ENCODE peak calls at places on chromosomes 7 and 10, in five cellular contexts. R is astrocyte of the spinal cord, Q is iPS-NIHi11, P is GM10248, E is AG10803. U is an unnamed sample.

GRCh38 chr10:26839966-26840627 is 20.7 kb downstream of the ABI1 start:
- DNase-seq in E (peak; percentile 95), P (no peak), Q (no peak), R (peak; percentile 65), U (no peak)

GRCh38 chr10:43237631-43238446 is 29.0 kb downstream of the RASGEF1A start:
- DNase-seq in Q (no peak), P (no peak), R (no peak), E (no peak), U (no peak)

GRCh38 chr7:38681882-38682281 is 50.7 kb upstream of the AMPH start:
- DNase-seq in Q (no peak), P (no peak), R (no peak), E (peak; percentile 46), U (no peak)

GRCh38 chr10:80465839-80466590 is 11.9 kb downstream of the TSPAN14 start:
- DNase-seq in P (no peak), R (no peak), Q (no peak), E (no peak), U (no peak)

GRCh38 chr7:26183545-26184282 is 16.8 kb downstream of the HNRNPA2B1 start:
- DNase-seq in E (no peak), Q (no peak), R (no peak), P (no peak), U (no peak)

GRCh38 chr10:20598590-20598989 is 298.5 kb downstream of the NEBL start:
- DNase-seq in Q (peak; percentile 37), P (no peak), R (peak; percentile 96), E (peak; percentile 85), U (no peak)

GRCh38 chr10:121167534-121168243 is 316.5 kb downstream of the WDR11 start:
- DNase-seq in R (no peak), Q (no peak), P (no peak), E (no peak), U (no peak)

GRCh38 chr7:19623676-19624075 is 85.2 kb downstream of the POLR1F start:
- DNase-seq in R (no peak), P (no peak), Q (no peak), E (no peak), U (no peak)

GRCh38 chr7:121605297-121605640 is 209.2 kb upstream of the FAM3C start:
- DNase-seq in R (peak; percentile 29), E (no peak), Q (no peak), P (no peak), U (no peak)

GRCh38 chr10:68955414-68955785 is 570 bp upstream of the DDX21 start:
- DNase-seq in P (no peak), R (no peak), E (peak; percentile 17), Q (peak; percentile 37), U (no peak)